ENCODE peak calls at places on chromosomes 2 and 18, in four cellular contexts. T, K, D and P are unnamed samples.

GRCh38 chr2:64640153-64641044 is 13.3 kb downstream of the SERTAD2 start:
- DNase-seq in T (no peak), K (no peak), D (peak; percentile 69), P (no peak)

GRCh38 chr2:10382313-10383061 is 65.6 kb downstream of the ODC1 start:
- DNase-seq in T (no peak), K (peak; percentile 60), D (no peak), P (peak; percentile 87)

GRCh38 chr18:54607213-54607934 is 16.3 kb downstream of the DYNAP start:
- DNase-seq in T (no peak), K (no peak), D (no peak), P (no peak)

GRCh38 chr2:216211614-216212013 is 102.5 kb downstream of the XRCC5 start:
- DNase-seq in T (no peak), K (no peak), D (no peak), P (no peak)

GRCh38 chr2:97702731-97703470 is 10.5 kb upstream of the ZAP70 start:
- DNase-seq in T (no peak), K (no peak), D (no peak), P (no peak)

GRCh38 chr2:40103163-40103562 is 324.1 kb upstream of the THUMPD2 start:
- DNase-seq in T (no peak), K (no peak), D (no peak), P (no peak)

GRCh38 chr18:65235966-65236634 is 514.7 kb upstream of the CDH7 start:
- DNase-seq in T (no peak), K (no peak), D (no peak), P (no peak)

GRCh38 chr2:46657042-46657504 is 177.7 kb downstream of the TMEM247 start:
- DNase-seq in T (peak; percentile 25), K (no peak), D (peak; percentile 17), P (peak; percentile 16)

GRCh38 chr2:98043101-98043500 is 43.9 kb upstream of the VWA3B start:
- DNase-seq in T (no peak), K (no peak), D (no peak), P (no peak)

GRCh38 chr2:112799291-112799975 is 15.1 kb upstream of the IL1A start:
- DNase-seq in T (no peak), K (no peak), D (no peak), P (peak; percentile 42)

GRCh38 chr2:113791697-113792590 is 35.5 kb upstream of the SLC35F5 start:
- DNase-seq in T (peak; percentile 7), K (peak; percentile 61), D (no peak), P (no peak)

GRCh38 chr18:45974088-45974536 is 7.0 kb upstream of the EPG5 start:
- DNase-seq in T (peak; percentile 15), K (peak; percentile 32), D (peak; percentile 41), P (peak; percentile 95)

GRCh38 chr18:13932285-13933025 is 17.1 kb upstream of the MC2R start:
- DNase-seq in T (no peak), K (no peak), D (no peak), P (no peak)

GRCh38 chr2:151718247-151718646 is 16.0 kb downstream of the NEB start:
- DNase-seq in T (no peak), K (no peak), D (no peak), P (no peak)

GRCh38 chr2:233440714-233441113 is 86.4 kb downstream of the DGKD start:
- DNase-seq in T (no peak), K (no peak), D (no peak), P (no peak)

GRCh38 chr2:177161741-177162440 is 50.7 kb upstream of the HNRNPA3 start:
- DNase-seq in T (no peak), K (no peak), D (peak; percentile 41), P (peak; percentile 23)

GRCh38 chr2:120602251-120602650 is 133.4 kb upstream of the GLI2 start:
- DNase-seq in T (no peak), K (no peak), D (no peak), P (no peak)

GRCh38 chr2:191923652-191923997 is 76.7 kb upstream of the CAVIN2 start:
- DNase-seq in T (no peak), K (no peak), D (no peak), P (no peak)

GRCh38 chr2:10306901-10307463 is 4.3 kb downstream of the HPCAL1 start:
- DNase-seq in T (no peak), K (no peak), D (no peak), P (no peak)

GRCh38 chr2:157592374-157592773 is 36.3 kb downstream of the ACVR1C start:
- DNase-seq in T (no peak), K (no peak), D (no peak), P (no peak)

GRCh38 chr18:74849316-74849715 is 251.6 kb downstream of the ZNF407 start:
- DNase-seq in T (no peak), K (no peak), D (no peak), P (no peak)

GRCh38 chr18:24790347-24790746 is 329.9 kb downstream of the HRH4 start:
- DNase-seq in T (no peak), K (no peak), D (no peak), P (no peak)

GRCh38 chr2:207138573-207139297 is 27.0 kb downstream of the KLF7 start:
- DNase-seq in T (no peak), K (no peak), D (no peak), P (no peak)

GRCh38 chr2:175575346-175576258 is 394.1 kb upstream of the ATP5MC3 start:
- DNase-seq in T (peak; percentile 13), K (peak; percentile 62), D (no peak), P (peak; percentile 46)

GRCh38 chr2:150983498-150983897 is 278.2 kb downstream of the RBM43 start:
- DNase-seq in T (no peak), K (no peak), D (no peak), P (no peak)

GRCh38 chr2:45962522-45962921 is 311.0 kb downstream of the PRKCE start:
- DNase-seq in T (no peak), K (no peak), D (no peak), P (no peak)

GRCh38 chr2:8644605-8645175 is 37.2 kb upstream of the ID2 start:
- DNase-seq in T (no peak), K (no peak), D (peak; percentile 77), P (peak; percentile 87)

GRCh38 chr2:202140522-202141292 is 67.7 kb downstream of the KIAA2012 start:
- DNase-seq in T (no peak), K (no peak), D (no peak), P (no peak)

GRCh38 chr2:121263996-121264715 is 20.8 kb downstream of the TFCP2L1 start:
- DNase-seq in T (no peak), K (no peak), D (no peak), P (no peak)

GRCh38 chr2:53829252-53829651 is 30.5 kb downstream of the GPR75 start:
- DNase-seq in T (no peak), K (no peak), D (no peak), P (no peak)

GRCh38 chr2:172704072-172704936 is 31.3 kb upstream of the RAPGEF4 start:
- DNase-seq in T (no peak), K (no peak), D (peak; percentile 46), P (no peak)
- TF ChIP-seq SPI1 in T (peak; percentile 30), K (peak; percentile 21), D (no peak), P (no peak)

GRCh38 chr18:28067346-28067745 is 109.6 kb downstream of the CDH2 start:
- DNase-seq in T (no peak), K (no peak), D (no peak), P (no peak)

GRCh38 chr18:28068208-28068607 is 108.7 kb downstream of the CDH2 start:
- DNase-seq in T (no peak), K (no peak), D (no peak), P (no peak)

GRCh38 chr18:28065031-28065792 is 111.7 kb downstream of the CDH2 start:
- DNase-seq in T (no peak), K (no peak), D (no peak), P (no peak)

GRCh38 chr18:28063181-28063790 is 113.6 kb downstream of the CDH2 start:
- DNase-seq in T (no peak), K (no peak), D (no peak), P (no peak)

DNA sequence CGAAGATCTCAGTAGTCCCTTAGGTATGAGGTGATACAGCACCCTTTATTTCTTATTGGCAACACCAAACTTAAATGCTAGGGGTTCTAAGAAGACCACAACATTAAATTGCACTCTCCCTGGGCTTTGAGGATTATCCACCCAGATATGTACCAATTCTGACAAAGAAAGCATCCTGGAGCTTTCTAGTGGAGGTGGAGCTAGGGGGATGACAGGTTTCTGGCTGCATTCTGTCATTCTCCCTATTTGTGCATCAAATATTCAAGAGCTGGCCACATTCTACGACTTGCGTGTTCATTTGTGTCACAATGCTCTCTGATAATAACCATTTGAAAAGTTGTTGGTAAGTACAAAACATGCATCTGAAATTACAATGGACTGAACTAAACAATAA is 111.1 kb downstream of the CDH2 start:
- DNase-seq in T (no peak), K (no peak), D (no peak), P (no peak)
- TF ChIP-seq SPI1 in T (no peak), K (no peak), D (no peak), P (no peak)

DNA sequence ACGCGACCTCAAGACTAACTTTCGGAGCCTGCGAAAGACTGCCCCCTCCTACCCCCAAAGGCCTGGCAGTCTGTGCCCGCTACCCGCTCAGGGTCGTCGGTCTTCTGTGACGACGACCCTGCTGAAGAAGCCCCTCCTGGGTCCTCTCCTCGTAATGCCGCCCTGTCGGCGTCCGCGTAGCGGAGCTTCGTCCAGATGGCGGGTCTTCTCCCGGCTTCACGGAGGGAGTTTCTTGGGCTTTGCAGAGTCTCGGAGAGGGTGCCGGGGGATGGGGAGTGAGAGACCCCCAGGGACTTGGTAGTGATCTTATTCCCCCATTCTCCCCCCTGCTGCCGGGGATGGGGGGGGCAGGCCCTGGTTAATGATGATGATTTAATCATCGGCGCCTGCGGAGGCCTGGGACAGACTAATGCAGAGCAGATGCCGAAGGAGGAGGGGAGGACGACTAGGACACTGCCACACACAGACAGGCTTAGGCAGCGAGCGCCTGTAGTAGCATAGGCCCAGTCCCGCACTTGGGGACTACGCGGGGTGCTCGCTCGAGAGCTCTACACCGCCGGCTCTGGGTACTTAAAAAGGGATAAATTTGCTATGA is 528 bp upstream of the PCGF1 start:
- DNase-seq in T (no peak), K (no peak), D (peak; percentile 42), P (no peak)
- TF ChIP-seq SPI1 in T (no peak), K (no peak), D (no peak), P (no peak)

DNA sequence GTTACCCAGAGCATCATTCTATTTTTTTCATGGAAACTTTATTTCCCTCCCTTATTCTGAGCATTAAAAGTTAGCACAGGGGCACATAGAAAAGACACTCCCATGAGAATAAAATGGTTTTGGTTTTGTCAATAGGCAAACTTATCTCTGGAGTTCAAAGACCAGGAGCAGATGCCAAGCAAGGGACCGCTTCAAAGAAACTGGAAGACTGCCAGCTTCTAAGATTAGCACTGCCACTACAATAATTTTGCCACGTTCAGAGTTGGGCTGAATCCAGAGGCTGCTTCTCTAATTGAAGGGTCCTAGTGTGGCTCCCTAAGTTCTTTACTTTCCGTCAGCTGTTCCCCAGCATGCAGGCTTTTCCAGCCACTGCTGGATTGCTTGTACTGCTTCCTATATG is 680.9 kb upstream of the GCFC2 start:
- DNase-seq in T (no peak), K (no peak), D (no peak), P (no peak)
- TF ChIP-seq SPI1 in T (no peak), K (no peak), D (no peak), P (no peak)

GRCh38 chr18:49212819-49213218 is 247.6 kb downstream of the DYM start:
- DNase-seq in T (no peak), K (no peak), D (no peak), P (peak; percentile 35)
- TF ChIP-seq SPI1 in T (no peak), K (no peak), D (no peak), P (no peak)

GRCh38 chr2:48589170-48589767 is 28.4 kb upstream of the GTF2A1L start:
- DNase-seq in T (no peak), K (no peak), D (peak; percentile 41), P (no peak)
- TF ChIP-seq SPI1 in T (no peak), K (no peak), D (no peak), P (no peak)

GRCh38 chr2:23426284-23426905 is 41.4 kb downstream of the KLHL29 start:
- DNase-seq in T (no peak), K (no peak), D (no peak), P (no peak)
- TF ChIP-seq SPI1 in T (no peak), K (no peak), D (no peak), P (no peak)